ENCODE peak calls at places on chromosomes 13 and 19, in seven cellular contexts. One of them, this sample, is unnamed.

GRCh38 chr13:21060827-21061076 is 634 bp downstream of the LATS2 start:
- DNase-seq in GM13976: no peak
- DNase-seq in heart left ventricle: peak
- DNase-seq in foreskin fibroblast: no peak
- DNase-seq in CD8-positive, alpha-beta T cell: no peak
- DNase-seq in BE2C: no peak
- DNase-seq in type B pancreatic cell: no peak
- DNase-seq in this sample: no peak

GRCh38 chr13:62176051-62176450 is 760.4 kb upstream of the PCDH20 start:
- DNase-seq in foreskin fibroblast: no peak
- DNase-seq in CD8-positive, alpha-beta T cell: no peak
- DNase-seq in heart left ventricle: no peak
- DNase-seq in BE2C: no peak
- DNase-seq in type B pancreatic cell: no peak
- DNase-seq in GM13976: no peak
- DNase-seq in this sample: no peak

GRCh38 chr13:35191883-35192282 is 249.8 kb downstream of the NBEA start:
- DNase-seq in foreskin fibroblast: peak
- DNase-seq in type B pancreatic cell: no peak
- DNase-seq in BE2C: peak
- DNase-seq in GM13976: no peak
- DNase-seq in heart left ventricle: no peak
- DNase-seq in CD8-positive, alpha-beta T cell: no peak
- DNase-seq in this sample: no peak

GRCh38 chr19:10600149-10600548 is 13.0 kb upstream of the AP1M2 start:
- DNase-seq in CD8-positive, alpha-beta T cell: no peak
- DNase-seq in BE2C: no peak
- DNase-seq in GM13976: no peak
- DNase-seq in heart left ventricle: no peak
- DNase-seq in foreskin fibroblast: no peak
- DNase-seq in type B pancreatic cell: no peak
- DNase-seq in this sample: no peak

GRCh38 chr13:21696865-21697448 is 26.1 kb downstream of the FGF9 start:
- DNase-seq in heart left ventricle: no peak
- DNase-seq in CD8-positive, alpha-beta T cell: no peak
- DNase-seq in type B pancreatic cell: no peak
- DNase-seq in GM13976: no peak
- DNase-seq in foreskin fibroblast: no peak
- DNase-seq in BE2C: no peak
- DNase-seq in this sample: no peak

GRCh38 chr19:34364830-34365462 is at the start of gene GPI:
- DNase-seq in heart left ventricle: peak
- DNase-seq in type B pancreatic cell: peak
- DNase-seq in BE2C: peak
- DNase-seq in CD8-positive, alpha-beta T cell: peak
- DNase-seq in GM13976: peak
- DNase-seq in foreskin fibroblast: peak
- DNase-seq in this sample: peak

GRCh38 chr13:93805736-93806135 is 579.1 kb downstream of the GPC6 start:
- DNase-seq in foreskin fibroblast: no peak
- DNase-seq in type B pancreatic cell: no peak
- DNase-seq in heart left ventricle: no peak
- DNase-seq in CD8-positive, alpha-beta T cell: no peak
- DNase-seq in BE2C: no peak
- DNase-seq in GM13976: no peak
- DNase-seq in this sample: no peak

GRCh38 chr19:383040-383439 is 25.9 kb downstream of the C2CD4C start:
- DNase-seq in BE2C: no peak
- DNase-seq in foreskin fibroblast: no peak
- DNase-seq in GM13976: no peak
- DNase-seq in CD8-positive, alpha-beta T cell: no peak
- DNase-seq in type B pancreatic cell: no peak
- DNase-seq in heart left ventricle: no peak
- DNase-seq in this sample: no peak

GRCh38 chr19:39502640-39503417 is 4.1 kb downstream of the DLL3 start:
- DNase-seq in foreskin fibroblast: peak
- DNase-seq in GM13976: peak
- DNase-seq in heart left ventricle: peak
- DNase-seq in type B pancreatic cell: peak
- DNase-seq in BE2C: no peak
- DNase-seq in CD8-positive, alpha-beta T cell: peak
- DNase-seq in this sample: peak

GRCh38 chr19:29724102-29724641 is 9.1 kb upstream of the C19orf12 start:
- DNase-seq in heart left ventricle: no peak
- DNase-seq in GM13976: no peak
- DNase-seq in foreskin fibroblast: peak
- DNase-seq in CD8-positive, alpha-beta T cell: no peak
- DNase-seq in BE2C: no peak
- DNase-seq in type B pancreatic cell: no peak
- DNase-seq in this sample: no peak

GRCh38 chr13:106373304-106373988 is 162.0 kb downstream of the EFNB2 start:
- DNase-seq in type B pancreatic cell: no peak
- DNase-seq in foreskin fibroblast: no peak
- DNase-seq in BE2C: no peak
- DNase-seq in CD8-positive, alpha-beta T cell: no peak
- DNase-seq in heart left ventricle: no peak
- DNase-seq in GM13976: no peak
- DNase-seq in this sample: no peak

DNA sequence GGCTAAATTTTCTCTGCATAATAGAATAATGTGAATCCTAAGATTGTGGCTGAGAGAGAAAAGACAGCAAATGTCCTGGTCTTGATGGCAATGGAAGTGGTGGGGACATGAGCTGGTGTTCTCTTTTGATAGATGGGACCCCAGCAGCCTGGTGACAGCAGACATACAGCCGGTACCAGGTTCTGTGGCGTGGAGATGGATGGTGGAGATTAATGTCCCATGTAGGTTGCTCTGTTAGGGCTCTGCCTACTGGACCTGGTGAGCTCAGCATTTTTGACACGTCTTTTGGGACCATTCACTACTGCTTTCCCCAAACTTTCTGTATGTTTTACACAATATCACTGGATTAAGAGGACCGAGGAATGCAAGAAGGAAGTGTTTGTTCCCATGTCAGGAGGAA is 8.2 kb upstream of the SIGLEC14 start:
- DNase-seq in heart left ventricle: no peak
- DNase-seq in foreskin fibroblast: no peak
- DNase-seq in type B pancreatic cell: no peak
- DNase-seq in GM13976: no peak
- DNase-seq in CD8-positive, alpha-beta T cell: no peak
- DNase-seq in BE2C: no peak
- DNase-seq in this sample: no peak
- TF ChIP-seq CTCF in heart left ventricle: no peak
- TF ChIP-seq CTCF in foreskin fibroblast: no peak
- TF ChIP-seq CTCF in type B pancreatic cell: no peak
- TF ChIP-seq CTCF in GM13976: no peak
- TF ChIP-seq CTCF in CD8-positive, alpha-beta T cell: no peak
- TF ChIP-seq CTCF in BE2C: no peak
- TF ChIP-seq CTCF in this sample: no peak

GRCh38 chr19:43773725-43774102 is 7.1 kb downstream of the KCNN4 start:
- DNase-seq in BE2C: no peak
- DNase-seq in foreskin fibroblast: no peak
- DNase-seq in GM13976: no peak
- DNase-seq in heart left ventricle: no peak
- DNase-seq in CD8-positive, alpha-beta T cell: no peak
- DNase-seq in type B pancreatic cell: no peak
- DNase-seq in this sample: no peak

GRCh38 chr19:43775299-43775890 is 5.4 kb downstream of the KCNN4 start:
- DNase-seq in heart left ventricle: no peak
- DNase-seq in BE2C: no peak
- DNase-seq in GM13976: no peak
- DNase-seq in foreskin fibroblast: no peak
- DNase-seq in CD8-positive, alpha-beta T cell: no peak
- DNase-seq in type B pancreatic cell: no peak
- DNase-seq in this sample: no peak

GRCh38 chr19:43777163-43777700 is 3.5 kb downstream of the KCNN4 start:
- DNase-seq in BE2C: no peak
- DNase-seq in CD8-positive, alpha-beta T cell: no peak
- DNase-seq in heart left ventricle: no peak
- DNase-seq in GM13976: peak
- DNase-seq in type B pancreatic cell: no peak
- DNase-seq in foreskin fibroblast: no peak
- DNase-seq in this sample: peak

GRCh38 chr19:43776285-43776684 is 4.5 kb downstream of the KCNN4 start:
- DNase-seq in CD8-positive, alpha-beta T cell: no peak
- DNase-seq in GM13976: no peak
- DNase-seq in foreskin fibroblast: no peak
- DNase-seq in BE2C: no peak
- DNase-seq in type B pancreatic cell: no peak
- DNase-seq in heart left ventricle: no peak
- DNase-seq in this sample: no peak

GRCh38 chr19:43774103-43774939 is 6.5 kb downstream of the KCNN4 start:
- DNase-seq in GM13976: no peak
- DNase-seq in BE2C: peak
- DNase-seq in type B pancreatic cell: peak
- DNase-seq in heart left ventricle: peak
- DNase-seq in CD8-positive, alpha-beta T cell: no peak
- DNase-seq in foreskin fibroblast: peak
- DNase-seq in this sample: no peak
- TF ChIP-seq CTCF in GM13976: no peak
- TF ChIP-seq CTCF in BE2C: peak
- TF ChIP-seq CTCF in type B pancreatic cell: peak
- TF ChIP-seq CTCF in heart left ventricle: peak
- TF ChIP-seq CTCF in CD8-positive, alpha-beta T cell: no peak
- TF ChIP-seq CTCF in foreskin fibroblast: peak
- TF ChIP-seq CTCF in this sample: no peak

GRCh38 chr13:31538067-31539042 is 201.0 kb upstream of the RXFP2 start:
- DNase-seq in BE2C: peak
- DNase-seq in type B pancreatic cell: no peak
- DNase-seq in GM13976: no peak
- DNase-seq in foreskin fibroblast: peak
- DNase-seq in CD8-positive, alpha-beta T cell: no peak
- DNase-seq in heart left ventricle: no peak
- DNase-seq in this sample: no peak
- TF ChIP-seq CTCF in BE2C: peak
- TF ChIP-seq CTCF in type B pancreatic cell: peak
- TF ChIP-seq CTCF in GM13976: no peak
- TF ChIP-seq CTCF in foreskin fibroblast: peak
- TF ChIP-seq CTCF in CD8-positive, alpha-beta T cell: no peak
- TF ChIP-seq CTCF in heart left ventricle: peak
- TF ChIP-seq CTCF in this sample: peak

DNA sequence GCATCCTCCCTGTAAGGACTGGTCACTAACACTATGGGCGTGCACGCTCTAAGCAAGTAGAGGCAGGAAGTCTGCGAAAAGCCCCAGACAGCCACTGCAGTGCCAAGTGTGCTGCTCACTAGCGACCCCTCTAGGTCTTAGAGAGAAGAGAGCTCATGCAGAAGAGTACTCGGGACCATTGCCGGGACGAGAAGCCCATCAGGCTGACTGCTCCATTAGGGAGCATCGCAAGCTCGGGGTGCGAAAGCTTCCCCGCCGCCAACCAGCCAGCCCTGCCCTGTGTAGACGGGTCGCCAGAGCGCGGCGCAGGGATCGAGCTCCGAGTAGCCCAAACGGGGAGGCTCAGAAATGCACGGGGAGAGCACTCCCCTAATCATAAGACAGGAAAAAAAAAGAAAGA is 16.6 kb downstream of the POU4F1 start:
- DNase-seq in BE2C: peak
- DNase-seq in GM13976: no peak
- DNase-seq in type B pancreatic cell: no peak
- DNase-seq in CD8-positive, alpha-beta T cell: no peak
- DNase-seq in foreskin fibroblast: no peak
- DNase-seq in heart left ventricle: no peak
- DNase-seq in this sample: no peak
- TF ChIP-seq CTCF in BE2C: peak
- TF ChIP-seq CTCF in GM13976: no peak
- TF ChIP-seq CTCF in type B pancreatic cell: peak
- TF ChIP-seq CTCF in CD8-positive, alpha-beta T cell: no peak
- TF ChIP-seq CTCF in foreskin fibroblast: peak
- TF ChIP-seq CTCF in heart left ventricle: no peak
- TF ChIP-seq CTCF in this sample: peak

GRCh38 chr19:58228584-58229254 is at the start of gene ZNF544:
- DNase-seq in heart left ventricle: peak
- DNase-seq in type B pancreatic cell: peak
- DNase-seq in GM13976: peak
- DNase-seq in foreskin fibroblast: peak
- DNase-seq in BE2C: peak
- DNase-seq in CD8-positive, alpha-beta T cell: peak
- DNase-seq in this sample: peak
- TF ChIP-seq CTCF in heart left ventricle: peak
- TF ChIP-seq CTCF in type B pancreatic cell: peak
- TF ChIP-seq CTCF in GM13976: no peak
- TF ChIP-seq CTCF in foreskin fibroblast: peak
- TF ChIP-seq CTCF in BE2C: peak
- TF ChIP-seq CTCF in CD8-positive, alpha-beta T cell: no peak
- TF ChIP-seq CTCF in this sample: no peak

GRCh38 chr13:29589967-29590366 is 5.5 kb downstream of the SLC7A1 start:
- DNase-seq in CD8-positive, alpha-beta T cell: no peak
- DNase-seq in type B pancreatic cell: no peak
- DNase-seq in heart left ventricle: no peak
- DNase-seq in foreskin fibroblast: no peak
- DNase-seq in BE2C: peak
- DNase-seq in GM13976: no peak
- DNase-seq in this sample: no peak
- TF ChIP-seq CTCF in CD8-positive, alpha-beta T cell: no peak
- TF ChIP-seq CTCF in type B pancreatic cell: no peak
- TF ChIP-seq CTCF in heart left ventricle: no peak
- TF ChIP-seq CTCF in foreskin fibroblast: no peak
- TF ChIP-seq CTCF in BE2C: peak
- TF ChIP-seq CTCF in GM13976: no peak
- TF ChIP-seq CTCF in this sample: no peak